ENCODE peak calls at places on chromosomes 11 and 22, in seven cellular contexts. V is activated T-cell treated with anti-CD3 and anti-CD28 coated beads for 1 hour, Z is RCC 7860, C is left ventricle myocardium inferior, R is Caco-2, P is left lobe of liver, W is EL. D is an unnamed sample.

GRCh38 chr22:20175597-20175900 is 24.7 kb upstream of the CCDC188 start:
- DNase-seq in V (no peak), Z (no peak), C (no peak), R (no peak), P (no peak), W (peak; percentile 14), D (no peak)

GRCh38 chr11:74347381-74347780 is 35.9 kb upstream of the P4HA3 start:
- DNase-seq in V (no peak), Z (no peak), C (no peak), R (no peak), P (no peak), W (no peak), D (no peak)

GRCh38 chr22:28952857-28953256 is 69.5 kb downstream of the ZNRF3 start:
- DNase-seq in V (no peak), Z (no peak), C (no peak), R (peak; percentile 37), P (no peak), W (no peak), D (no peak)

GRCh38 chr11:68753300-68753699 is 2.0 kb upstream of the TESMIN start:
- DNase-seq in V (no peak), Z (no peak), C (no peak), R (peak; percentile 56), P (no peak), W (no peak), D (no peak)

GRCh38 chr11:119602745-119603373 is 126.1 kb downstream of the NECTIN1 start:
- DNase-seq in V (no peak), Z (no peak), C (no peak), R (no peak), P (no peak), W (no peak), D (no peak)

GRCh38 chr22:38927033-38927789 is 30.2 kb upstream of the APOBEC3A start:
- DNase-seq in V (peak; percentile 14), Z (no peak), C (peak; percentile 74), R (peak; percentile 17), P (no peak), W (peak; percentile 72), D (peak; percentile 80)

GRCh38 chr11:69152748-69153446 is 2.8 kb upstream of the SMIM38 start:
- DNase-seq in V (no peak), Z (no peak), C (no peak), R (no peak), P (no peak), W (no peak), D (no peak)

GRCh38 chr11:11977206-11977938 is 31.1 kb downstream of the DKK3 start:
- DNase-seq in V (no peak), Z (peak; percentile 91), C (peak; percentile 71), R (no peak), P (no peak), W (peak; percentile 97), D (peak; percentile 61)

GRCh38 chr22:36865346-36865745 is 4.5 kb downstream of the NCF4 start:
- DNase-seq in V (no peak), Z (no peak), C (no peak), R (peak; percentile 51), P (no peak), W (peak; percentile 12), D (no peak)

GRCh38 chr11:3128356-3129180 is 36.5 kb downstream of the OSBPL5 start:
- DNase-seq in V (no peak), Z (no peak), C (peak; percentile 10), R (no peak), P (no peak), W (no peak), D (peak; percentile 71)

GRCh38 chr11:66891849-66892660 is 35.2 kb downstream of the LRFN4 start:
- DNase-seq in V (no peak), Z (peak; percentile 96), C (no peak), R (peak; percentile 72), P (peak; percentile 70), W (peak; percentile 97), D (no peak)

GRCh38 chr11:134537941-134538340 is 125.9 kb upstream of the B3GAT1 start:
- DNase-seq in V (no peak), Z (no peak), C (no peak), R (no peak), P (no peak), W (no peak), D (no peak)

GRCh38 chr22:28600546-28601143 is 79.0 kb downstream of the TTC28 start:
- DNase-seq in V (no peak), Z (peak; percentile 35), C (no peak), R (peak; percentile 44), P (no peak), W (peak; percentile 54), D (no peak)

GRCh38 chr22:27129266-27129665 is 471.9 kb downstream of the MIAT start:
- DNase-seq in V (no peak), Z (peak; percentile 79), C (no peak), R (no peak), P (no peak), W (peak; percentile 69), D (no peak)

GRCh38 chr11:107040447-107041444 is 22.5 kb upstream of the GUCY1A2 start:
- DNase-seq in V (no peak), Z (peak; percentile 47), C (no peak), R (no peak), P (no peak), W (peak; percentile 77), D (no peak)

GRCh38 chr11:131584694-131585592 is 214.5 kb downstream of the NTM start:
- DNase-seq in V (no peak), Z (no peak), C (peak; percentile 15), R (no peak), P (no peak), W (no peak), D (no peak)

GRCh38 chr22:23608583-23608982 is 23.5 kb downstream of the DRICH1 start:
- DNase-seq in V (no peak), Z (no peak), C (no peak), R (peak; percentile 53), P (no peak), W (peak; percentile 21), D (no peak)

GRCh38 chr22:20388200-20388599 is 5.8 kb upstream of the ZNF74 start:
- DNase-seq in V (no peak), Z (no peak), C (no peak), R (no peak), P (no peak), W (no peak), D (no peak)